ENCODE peak calls at places on chromosomes 6 and 20, in seven cellular contexts. One of them, this sample, is unnamed.

GRCh38 chr20:44247131-44247571 is at the start of gene GDAP1L1:
- DNase-seq in nephron progenitor cell: peak; percentile 67
- DNase-seq in BJ: no peak
- DNase-seq in endothelial cell: peak; percentile 22
- DNase-seq in fibroblast of lung: no peak
- DNase-seq in GM13976: no peak
- DNase-seq in heart right ventricle: peak; percentile 26
- DNase-seq in this sample: no peak

GRCh38 chr20:22977047-22977785 is 57.9 kb upstream of the SSTR4 start:
- DNase-seq in nephron progenitor cell: no peak
- DNase-seq in BJ: no peak
- DNase-seq in endothelial cell: no peak
- DNase-seq in fibroblast of lung: no peak
- DNase-seq in GM13976: no peak
- DNase-seq in heart right ventricle: no peak
- DNase-seq in this sample: no peak

GRCh38 chr6:42302441-42302840 is 84.8 kb upstream of the MRPS10 start:
- DNase-seq in nephron progenitor cell: no peak
- DNase-seq in BJ: no peak
- DNase-seq in endothelial cell: no peak
- DNase-seq in fibroblast of lung: no peak
- DNase-seq in GM13976: no peak
- DNase-seq in heart right ventricle: no peak
- DNase-seq in this sample: no peak

GRCh38 chr6:55182016-55182650 is 7.8 kb downstream of the HCRTR2 start:
- DNase-seq in nephron progenitor cell: no peak
- DNase-seq in BJ: no peak
- DNase-seq in endothelial cell: no peak
- DNase-seq in fibroblast of lung: peak; percentile 9
- DNase-seq in GM13976: no peak
- DNase-seq in heart right ventricle: no peak
- DNase-seq in this sample: no peak

GRCh38 chr6:125254321-125254720 is 47.4 kb downstream of the HDDC2 start:
- DNase-seq in nephron progenitor cell: no peak
- DNase-seq in BJ: no peak
- DNase-seq in endothelial cell: no peak
- DNase-seq in fibroblast of lung: no peak
- DNase-seq in GM13976: no peak
- DNase-seq in heart right ventricle: no peak
- DNase-seq in this sample: no peak

GRCh38 chr20:63701329-63702035 is 5.0 kb downstream of the TNFRSF6B start:
- DNase-seq in nephron progenitor cell: no peak
- DNase-seq in BJ: no peak
- DNase-seq in endothelial cell: no peak
- DNase-seq in fibroblast of lung: no peak
- DNase-seq in GM13976: no peak
- DNase-seq in heart right ventricle: no peak
- DNase-seq in this sample: no peak

GRCh38 chr6:105851181-105851580 is 235.0 kb upstream of the PRDM1 start:
- DNase-seq in nephron progenitor cell: no peak
- DNase-seq in BJ: peak; percentile 18
- DNase-seq in endothelial cell: no peak
- DNase-seq in fibroblast of lung: peak; percentile 20
- DNase-seq in GM13976: no peak
- DNase-seq in heart right ventricle: no peak
- DNase-seq in this sample: peak; percentile 68

GRCh38 chr6:112877134-112878100 is 530.3 kb downstream of the RFPL4B start:
- DNase-seq in nephron progenitor cell: no peak
- DNase-seq in BJ: peak; percentile 81
- DNase-seq in endothelial cell: no peak
- DNase-seq in fibroblast of lung: peak; percentile 97
- DNase-seq in GM13976: no peak
- DNase-seq in heart right ventricle: no peak
- DNase-seq in this sample: peak; percentile 59

GRCh38 chr6:124436803-124437202 is 525.4 kb upstream of the RNF217 start:
- DNase-seq in nephron progenitor cell: no peak
- DNase-seq in BJ: no peak
- DNase-seq in endothelial cell: no peak
- DNase-seq in fibroblast of lung: no peak
- DNase-seq in GM13976: no peak
- DNase-seq in heart right ventricle: no peak
- DNase-seq in this sample: no peak

GRCh38 chr6:12537389-12537788 is 179.2 kb upstream of the PHACTR1 start:
- DNase-seq in nephron progenitor cell: no peak
- DNase-seq in BJ: no peak
- DNase-seq in endothelial cell: no peak
- DNase-seq in fibroblast of lung: peak; percentile 87
- DNase-seq in GM13976: no peak
- DNase-seq in heart right ventricle: no peak
- DNase-seq in this sample: no peak

GRCh38 chr6:97136644-97137358 is 146.2 kb downstream of the MMS22L start:
- DNase-seq in nephron progenitor cell: no peak
- DNase-seq in BJ: no peak
- DNase-seq in endothelial cell: no peak
- DNase-seq in fibroblast of lung: no peak
- DNase-seq in GM13976: no peak
- DNase-seq in heart right ventricle: no peak
- DNase-seq in this sample: no peak

GRCh38 chr6:15400572-15401004 is 154.7 kb downstream of the JARID2 start:
- DNase-seq in nephron progenitor cell: peak; percentile 78
- DNase-seq in BJ: no peak
- DNase-seq in endothelial cell: peak; percentile 39
- DNase-seq in fibroblast of lung: no peak
- DNase-seq in GM13976: peak; percentile 48
- DNase-seq in heart right ventricle: peak; percentile 66
- DNase-seq in this sample: no peak

GRCh38 chr20:57589123-57589727 is 28.3 kb downstream of the PCK1 start:
- DNase-seq in nephron progenitor cell: no peak
- DNase-seq in BJ: no peak
- DNase-seq in endothelial cell: no peak
- DNase-seq in fibroblast of lung: no peak
- DNase-seq in GM13976: no peak
- DNase-seq in heart right ventricle: no peak
- DNase-seq in this sample: no peak

GRCh38 chr6:159830481-159831372 is 30.7 kb downstream of the PNLDC1 start:
- DNase-seq in nephron progenitor cell: no peak
- DNase-seq in BJ: no peak
- DNase-seq in endothelial cell: no peak
- DNase-seq in fibroblast of lung: no peak
- DNase-seq in GM13976: no peak
- DNase-seq in heart right ventricle: no peak
- DNase-seq in this sample: no peak

GRCh38 chr6:149138699-149139294 is 178.7 kb upstream of the TAB2 start:
- DNase-seq in nephron progenitor cell: no peak
- DNase-seq in BJ: no peak
- DNase-seq in endothelial cell: no peak
- DNase-seq in fibroblast of lung: no peak
- DNase-seq in GM13976: no peak
- DNase-seq in heart right ventricle: no peak
- DNase-seq in this sample: no peak

GRCh38 chr6:139129284-139129683 is 5.6 kb upstream of the HECA start:
- DNase-seq in nephron progenitor cell: no peak
- DNase-seq in BJ: no peak
- DNase-seq in endothelial cell: no peak
- DNase-seq in fibroblast of lung: peak; percentile 79
- DNase-seq in GM13976: no peak
- DNase-seq in heart right ventricle: no peak
- DNase-seq in this sample: no peak

GRCh38 chr20:11204926-11205768 is 531.3 kb upstream of the JAG1 start:
- DNase-seq in nephron progenitor cell: peak; percentile 51
- DNase-seq in BJ: no peak
- DNase-seq in endothelial cell: peak; percentile 67
- DNase-seq in fibroblast of lung: peak; percentile 48
- DNase-seq in GM13976: no peak
- DNase-seq in heart right ventricle: peak; percentile 19
- DNase-seq in this sample: no peak
- TF ChIP-seq CTCF in nephron progenitor cell: peak; percentile 73
- TF ChIP-seq CTCF in BJ: peak; percentile 76
- TF ChIP-seq CTCF in endothelial cell: peak; percentile 80
- TF ChIP-seq CTCF in fibroblast of lung: peak; percentile 93
- TF ChIP-seq CTCF in GM13976: peak; percentile 63
- TF ChIP-seq CTCF in heart right ventricle: peak; percentile 70
- TF ChIP-seq CTCF in this sample: peak; percentile 87

DNA sequence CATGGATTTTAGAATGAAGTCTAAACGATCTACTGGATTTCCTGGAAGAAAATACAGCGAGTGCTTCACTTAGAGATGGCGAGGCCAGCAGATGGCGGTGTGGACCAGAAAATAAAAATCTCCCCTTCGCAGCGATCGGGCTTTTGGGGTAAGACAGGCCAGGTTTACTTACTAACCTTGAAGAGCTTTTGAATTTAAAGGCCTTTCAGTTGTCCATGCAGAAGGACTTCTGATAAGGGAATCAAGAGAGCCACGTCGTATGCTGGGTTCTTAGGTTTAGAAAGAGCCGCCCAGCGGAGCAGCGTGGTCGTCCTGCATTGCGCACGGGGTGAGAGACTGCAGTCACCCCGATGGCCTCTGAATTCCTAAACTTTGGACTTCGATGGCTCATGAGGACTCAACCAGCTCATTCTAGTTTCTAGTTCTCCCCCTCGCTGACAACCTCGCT is 125.2 kb upstream of the RALGAPA2 start:
- DNase-seq in nephron progenitor cell: peak; percentile 73
- DNase-seq in BJ: no peak
- DNase-seq in endothelial cell: peak; percentile 72
- DNase-seq in fibroblast of lung: peak; percentile 27
- DNase-seq in GM13976: peak; percentile 68
- DNase-seq in heart right ventricle: peak; percentile 40
- DNase-seq in this sample: peak; percentile 16
- TF ChIP-seq CTCF in nephron progenitor cell: peak; percentile 79
- TF ChIP-seq CTCF in BJ: peak; percentile 72
- TF ChIP-seq CTCF in endothelial cell: peak; percentile 79
- TF ChIP-seq CTCF in fibroblast of lung: peak; percentile 66
- TF ChIP-seq CTCF in GM13976: peak; percentile 26
- TF ChIP-seq CTCF in heart right ventricle: peak; percentile 53
- TF ChIP-seq CTCF in this sample: peak; percentile 65

GRCh38 chr6:166743415-166743814 is 116.4 kb upstream of the RPS6KA2 start:
- DNase-seq in nephron progenitor cell: no peak
- DNase-seq in BJ: no peak
- DNase-seq in endothelial cell: no peak
- DNase-seq in fibroblast of lung: no peak
- DNase-seq in GM13976: no peak
- DNase-seq in heart right ventricle: no peak
- DNase-seq in this sample: no peak

GRCh38 chr6:166745801-166746668 is 119.0 kb upstream of the RPS6KA2 start:
- DNase-seq in nephron progenitor cell: no peak
- DNase-seq in BJ: no peak
- DNase-seq in endothelial cell: no peak
- DNase-seq in fibroblast of lung: no peak
- DNase-seq in GM13976: no peak
- DNase-seq in heart right ventricle: no peak
- DNase-seq in this sample: no peak

GRCh38 chr6:166743925-166744653 is 117.0 kb upstream of the RPS6KA2 start:
- DNase-seq in nephron progenitor cell: no peak
- DNase-seq in BJ: no peak
- DNase-seq in endothelial cell: no peak
- DNase-seq in fibroblast of lung: peak; percentile 81
- DNase-seq in GM13976: no peak
- DNase-seq in heart right ventricle: no peak
- DNase-seq in this sample: no peak

GRCh38 chr6:166742981-166743380 is 115.9 kb upstream of the RPS6KA2 start:
- DNase-seq in nephron progenitor cell: no peak
- DNase-seq in BJ: no peak
- DNase-seq in endothelial cell: no peak
- DNase-seq in fibroblast of lung: no peak
- DNase-seq in GM13976: no peak
- DNase-seq in heart right ventricle: no peak
- DNase-seq in this sample: no peak

GRCh38 chr6:166744654-166745134 is 117.6 kb upstream of the RPS6KA2 start:
- DNase-seq in nephron progenitor cell: no peak
- DNase-seq in BJ: no peak
- DNase-seq in endothelial cell: no peak
- DNase-seq in fibroblast of lung: no peak
- DNase-seq in GM13976: no peak
- DNase-seq in heart right ventricle: no peak
- DNase-seq in this sample: no peak
- TF ChIP-seq CTCF in nephron progenitor cell: no peak
- TF ChIP-seq CTCF in BJ: no peak
- TF ChIP-seq CTCF in endothelial cell: no peak
- TF ChIP-seq CTCF in fibroblast of lung: no peak
- TF ChIP-seq CTCF in GM13976: no peak
- TF ChIP-seq CTCF in heart right ventricle: no peak
- TF ChIP-seq CTCF in this sample: no peak

GRCh38 chr6:156944412-156944811 is 167.2 kb downstream of the ARID1B start:
- DNase-seq in nephron progenitor cell: no peak
- DNase-seq in BJ: no peak
- DNase-seq in endothelial cell: no peak
- DNase-seq in fibroblast of lung: no peak
- DNase-seq in GM13976: no peak
- DNase-seq in heart right ventricle: no peak
- DNase-seq in this sample: no peak

GRCh38 chr6:156943816-156944215 is 166.6 kb downstream of the ARID1B start:
- DNase-seq in nephron progenitor cell: no peak
- DNase-seq in BJ: no peak
- DNase-seq in endothelial cell: no peak
- DNase-seq in fibroblast of lung: no peak
- DNase-seq in GM13976: no peak
- DNase-seq in heart right ventricle: no peak
- DNase-seq in this sample: no peak

GRCh38 chr6:156942266-156942665 is 165.1 kb downstream of the ARID1B start:
- DNase-seq in nephron progenitor cell: no peak
- DNase-seq in BJ: no peak
- DNase-seq in endothelial cell: no peak
- DNase-seq in fibroblast of lung: no peak
- DNase-seq in GM13976: no peak
- DNase-seq in heart right ventricle: no peak
- DNase-seq in this sample: no peak

GRCh38 chr6:156946370-156946936 is 169.3 kb downstream of the ARID1B start:
- DNase-seq in nephron progenitor cell: no peak
- DNase-seq in BJ: no peak
- DNase-seq in endothelial cell: no peak
- DNase-seq in fibroblast of lung: no peak
- DNase-seq in GM13976: no peak
- DNase-seq in heart right ventricle: no peak
- DNase-seq in this sample: no peak

DNA sequence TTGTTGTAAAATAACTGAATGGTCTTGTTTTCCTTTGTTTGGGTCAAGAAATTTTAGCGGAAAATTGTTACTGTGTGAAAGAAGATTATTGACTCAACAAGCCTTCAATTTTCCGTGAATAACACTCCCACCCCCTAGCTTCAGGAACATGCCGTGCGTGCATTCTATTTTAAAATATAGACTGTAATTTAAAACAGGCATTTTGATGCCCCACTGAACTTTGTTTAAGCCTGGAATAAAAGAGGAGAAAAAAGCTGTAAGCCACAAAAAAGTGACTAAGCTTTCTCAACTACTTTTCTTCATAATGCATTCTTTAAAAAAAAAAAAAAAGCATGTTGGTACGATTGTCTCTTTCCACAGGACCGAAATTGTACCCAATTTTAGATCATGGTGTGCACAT is 166.0 kb downstream of the ARID1B start:
- DNase-seq in nephron progenitor cell: no peak
- DNase-seq in BJ: no peak
- DNase-seq in endothelial cell: no peak
- DNase-seq in fibroblast of lung: peak; percentile 58
- DNase-seq in GM13976: no peak
- DNase-seq in heart right ventricle: no peak
- DNase-seq in this sample: peak; percentile 30
- TF ChIP-seq CTCF in nephron progenitor cell: no peak
- TF ChIP-seq CTCF in BJ: no peak
- TF ChIP-seq CTCF in endothelial cell: no peak
- TF ChIP-seq CTCF in fibroblast of lung: no peak
- TF ChIP-seq CTCF in GM13976: no peak
- TF ChIP-seq CTCF in heart right ventricle: no peak
- TF ChIP-seq CTCF in this sample: peak; percentile 10

This sample was measured in AG09319.